ENCODE peak calls at places on chromosomes 3 and 15, in five cellular contexts. U, K, D, N and B are unnamed samples.

GRCh38 chr3:152657002-152657400 is 177.9 kb upstream of the P2RY1 start:
- DNase-seq in N (no peak), U (no peak), D (no peak), K (no peak), B (no peak)

GRCh38 chr3:155321418-155321817 is 27.9 kb upstream of the STRIT1 start:
- DNase-seq in U (no peak), N (no peak), K (no peak), D (peak), B (no peak)

GRCh38 chr3:134381836-134382442 is 7.7 kb upstream of the AMOTL2 start:
- DNase-seq in D (no peak), K (no peak), N (peak), U (peak), B (peak)

GRCh38 chr15:72189250-72189902 is 8.2 kb downstream of the GRAMD2A start:
- DNase-seq in D (no peak), N (no peak), U (no peak), K (no peak), B (no peak)

GRCh38 chr15:38674440-38674839 is 109.8 kb upstream of the RASGRP1 start:
- DNase-seq in U (no peak), D (no peak), K (no peak), N (no peak), B (no peak)

GRCh38 chr15:88605507-88606436 is 15.4 kb upstream of the AEN start:
- DNase-seq in U (no peak), D (peak), N (no peak), K (no peak), B (no peak)

GRCh38 chr3:79016587-79017380 is 751.0 kb downstream of the ROBO1 start:
- DNase-seq in D (no peak), N (no peak), K (no peak), U (no peak), B (no peak)

GRCh38 chr3:4426782-4427344 is 40.2 kb downstream of the SUMF1 start:
- DNase-seq in U (no peak), N (no peak), D (no peak), K (peak), B (no peak)

GRCh38 chr3:115272036-115272824 is 125.1 kb upstream of the ZBTB20 start:
- DNase-seq in K (no peak), U (no peak), N (no peak), D (peak), B (no peak)

GRCh38 chr3:38627956-38628355 is 21.5 kb downstream of the SCN5A start:
- DNase-seq in D (no peak), K (no peak), U (no peak), N (no peak), B (peak)